ENCODE peak calls at places on chromosomes 2 and 18, in four cellular contexts. N is colonic mucosa, T is psoas muscle, Z is adrenal gland. R is an unnamed sample.

GRCh38 chr2:84055816-84056215 is 403.3 kb downstream of the SUCLG1 start:
- DNase-seq in N (no peak), T (no peak), Z (no peak), R (no peak)

GRCh38 chr2:165967746-165968145 is 14.2 kb upstream of the TTC21B start:
- DNase-seq in N (no peak), T (no peak), Z (no peak), R (no peak)

GRCh38 chr2:235005603-235006259 is 53.9 kb downstream of the SH3BP4 start:
- DNase-seq in N (peak; percentile 68), T (peak; percentile 91), Z (no peak), R (no peak)

GRCh38 chr18:9380571-9381390 is 46.2 kb downstream of the TWSG1 start:
- DNase-seq in N (no peak), T (no peak), Z (no peak), R (no peak)

GRCh38 chr2:68234405-68234804 is 17.9 kb downstream of the PPP3R1 start:
- DNase-seq in N (no peak), T (no peak), Z (no peak), R (no peak)

GRCh38 chr2:102114851-102115497 is 27.6 kb upstream of the IL1R1 start:
- DNase-seq in N (no peak), T (peak; percentile 66), Z (no peak), R (no peak)

GRCh38 chr2:70029814-70030409 is 57.4 kb upstream of the PCBP1 start:
- DNase-seq in N (peak; percentile 63), T (peak; percentile 75), Z (peak; percentile 74), R (peak; percentile 39)

GRCh38 chr2:152106464-152106863 is 7.6 kb upstream of the CACNB4 start:
- DNase-seq in N (no peak), T (no peak), Z (no peak), R (no peak)

GRCh38 chr18:29181151-29181901 is 1004.4 kb upstream of the CDH2 start:
- DNase-seq in N (no peak), T (no peak), Z (peak; percentile 61), R (no peak)

GRCh38 chr2:223635080-223635479 is 32.9 kb upstream of the SCG2 start:
- DNase-seq in N (no peak), T (no peak), Z (no peak), R (no peak)

GRCh38 chr18:78390348-78390929 is 589.2 kb upstream of the SALL3 start:
- DNase-seq in N (no peak), T (no peak), Z (no peak), R (no peak)

GRCh38 chr2:158845869-158846268 is 50.8 kb downstream of the DAPL1 start:
- DNase-seq in N (no peak), T (no peak), Z (no peak), R (no peak)

GRCh38 chr18:52907522-52907921 is 567.5 kb downstream of the DCC start:
- DNase-seq in N (no peak), T (no peak), Z (no peak), R (no peak)

GRCh38 chr2:41900299-41900698 is 147.5 kb upstream of the PKDCC start:
- DNase-seq in N (no peak), T (no peak), Z (no peak), R (no peak)

GRCh38 chr2:16189851-16190160 is 249.5 kb downstream of the MYCN start:
- DNase-seq in N (no peak), T (no peak), Z (no peak), R (no peak)

GRCh38 chr2:120013569-120014223 is 819 bp downstream of the EPB41L5 start:
- DNase-seq in N (peak; percentile 70), T (no peak), Z (no peak), R (no peak)

GRCh38 chr18:36534154-36534688 is 236.7 kb downstream of the FHOD3 start:
- DNase-seq in N (no peak), T (no peak), Z (no peak), R (no peak)

GRCh38 chr2:221289846-221290245 is 282.3 kb downstream of the EPHA4 start:
- DNase-seq in N (no peak), T (no peak), Z (no peak), R (no peak)

GRCh38 chr18:62796216-62796621 is 80.9 kb downstream of the PHLPP1 start:
- DNase-seq in N (no peak), T (no peak), Z (no peak), R (no peak)
- H3K4me1 ChIP-seq in N (no peaks in the 10 kb centered on the region), T (peaks cover 10% of the 10 kb centered on the region), Z (peaks cover 39% of the 10 kb centered on the region), R (peaks cover 7% of the 10 kb centered on the region)

GRCh38 chr2:75676464-75676863 is 29.9 kb downstream of the MRPL19 start:
- DNase-seq in N (no peak), T (no peak), Z (no peak), R (no peak)
- H3K4me1 ChIP-seq in N (no peaks in the 10 kb centered on the region), T (peaks cover 33% of the 10 kb centered on the region), Z (no peaks in the 10 kb centered on the region), R (peaks cover 5% of the 10 kb centered on the region)

GRCh38 chr2:37768491-37768925 is 97.1 kb upstream of the CDC42EP3 start:
- DNase-seq in N (no peak), T (no peak), Z (peak; percentile 43), R (peak; percentile 66)
- H3K4me1 ChIP-seq in N (no peaks in the 10 kb centered on the region), T (peaks cover 13% of the 10 kb centered on the region), Z (peaks cover 8% of the 10 kb centered on the region), R (peaks cover 7% of the 10 kb centered on the region)

GRCh38 chr2:230925443-230925878 is 419 bp upstream of the GPR55 start:
- DNase-seq in N (no peak), T (no peak), Z (no peak), R (no peak)
- H3K4me1 ChIP-seq in N (no peaks in the 10 kb centered on the region), T (no peaks in the 10 kb centered on the region), Z (no peaks in the 10 kb centered on the region), R (no peaks in the 10 kb centered on the region)

GRCh38 chr2:127085260-127085666 is 21.7 kb downstream of the BIN1 start:
- DNase-seq in N (no peak), T (peak; percentile 60), Z (no peak), R (peak; percentile 74)
- H3K4me1 ChIP-seq in N (peaks cover 39% of the 10 kb centered on the region), T (peaks cover 92% of the 10 kb centered on the region), Z (peaks cover 82% of the 10 kb centered on the region), R (peaks cover 42% of the 10 kb centered on the region)

GRCh38 chr2:239251971-239252370 is 148.8 kb downstream of the HDAC4 start:
- DNase-seq in N (no peak), T (peak; percentile 62), Z (no peak), R (no peak)
- H3K4me1 ChIP-seq in N (peaks cover 2% of the 10 kb centered on the region), T (peaks cover 92% of the 10 kb centered on the region), Z (peaks cover 48% of the 10 kb centered on the region), R (peaks cover 13% of the 10 kb centered on the region)

R was measured in lung.